ENCODE peak calls at places on chromosomes 6 and 20, in five cellular contexts. E, G, Q, F and A are unnamed samples.

GRCh38 chr6:6869084-6869483 is 238.7 kb upstream of the RREB1 start:
- DNase-seq in F (no peak), G (no peak), E (no peak), Q (no peak), A (no peak)

GRCh38 chr6:79584332-79584731 is 46.8 kb upstream of the SH3BGRL2 start:
- DNase-seq in G (no peak), F (no peak), Q (no peak), E (no peak), A (no peak)

GRCh38 chr6:159170999-159171712 is 2.0 kb downstream of the FNDC1 start:
- DNase-seq in F (no peak), E (peak), G (no peak), Q (no peak), A (no peak)

GRCh38 chr6:28838289-28838633 is 85.5 kb downstream of the TRIM27 start:
- DNase-seq in E (peak), G (peak), Q (peak), F (peak), A (peak)

GRCh38 chr6:104952911-104953409 is 3.9 kb upstream of the LIN28B start:
- DNase-seq in G (no peak), E (no peak), Q (no peak), F (no peak), A (no peak)

GRCh38 chr20:9517297-9518134 is 3.1 kb downstream of the LAMP5 start:
- DNase-seq in F (no peak), E (no peak), G (no peak), Q (no peak), A (no peak)

GRCh38 chr6:156832166-156832743 is 55.1 kb downstream of the ARID1B start:
- DNase-seq in F (no peak), E (no peak), G (no peak), Q (peak), A (no peak)

GRCh38 chr6:108260809-108261569 is at the start of gene SNX3:
- DNase-seq in Q (peak), E (peak), G (peak), F (peak), A (peak)

GRCh38 chr20:54149765-54150264 is 24.0 kb downstream of the CYP24A1 start:
- DNase-seq in Q (no peak), G (no peak), F (no peak), E (no peak), A (no peak)

GRCh38 chr20:31718952-31719643 is 3.6 kb downstream of the BCL2L1 start:
- DNase-seq in E (no peak), G (no peak), F (no peak), Q (no peak), A (peak)

GRCh38 chr6:158041370-158041769 is 59.7 kb downstream of the SYNJ2 start:
- DNase-seq in E (peak), F (peak), Q (no peak), G (no peak), A (no peak)

GRCh38 chr20:38129893-38130609 is 35.0 kb downstream of the TGM2 start:
- DNase-seq in G (no peak), F (no peak), E (no peak), Q (no peak), A (no peak)

GRCh38 chr6:75065524-75065923 is 140.3 kb downstream of the COL12A1 start:
- DNase-seq in Q (no peak), F (no peak), G (no peak), E (no peak), A (peak)

GRCh38 chr6:44264154-44265002 is 973 bp downstream of the NFKBIE start:
- DNase-seq in E (no peak), F (no peak), Q (no peak), G (peak), A (peak)

GRCh38 chr6:112300888-112301287 is 46.2 kb upstream of the RFPL4B start:
- DNase-seq in G (no peak), Q (no peak), F (no peak), E (no peak), A (no peak)